ENCODE peak calls at places on chromosomes 12 and 14, in eight cellular contexts. I, B, A, D, L, E, S and V are unnamed samples.

GRCh38 chr12:63843613-63844390 is 698 bp upstream of the SRGAP1 start:
- DNase-seq in I (peak), B (peak), A (peak), D (peak), L (peak), E (peak), S (peak), V (peak)

GRCh38 chr14:38999949-39000348 is 103.1 kb downstream of the SEC23A start:
- DNase-seq in I (no peak), B (no peak), A (no peak), D (no peak), L (no peak), E (no peak), S (no peak), V (no peak)

GRCh38 chr12:56629459-56630179 is 507 bp downstream of the BAZ2A start:
- DNase-seq in I (peak), B (no peak), A (no peak), D (peak), L (no peak), E (no peak), S (peak), V (peak)

GRCh38 chr12:15728118-15728598 is 61.0 kb downstream of the EPS8 start:
- DNase-seq in I (no peak), B (peak), A (no peak), D (no peak), L (peak), E (no peak), S (peak), V (no peak)

GRCh38 chr12:93502802-93503623 is 35.7 kb downstream of the MRPL42 start:
- DNase-seq in I (peak), B (peak), A (peak), D (peak), L (peak), E (peak), S (peak), V (peak)

GRCh38 chr14:91929700-91930099 is 17.8 kb downstream of the FBLN5 start:
- DNase-seq in I (no peak), B (no peak), A (no peak), D (no peak), L (no peak), E (no peak), S (no peak), V (no peak)

GRCh38 chr12:27751386-27752047 is 28.5 kb upstream of the KLHL42 start:
- DNase-seq in I (no peak), B (no peak), A (no peak), D (peak), L (peak), E (no peak), S (peak), V (peak)

GRCh38 chr12:79001404-79001803 is 136.8 kb downstream of the SYT1 start:
- DNase-seq in I (no peak), B (no peak), A (no peak), D (no peak), L (no peak), E (no peak), S (no peak), V (no peak)

GRCh38 chr12:39224971-39225370 is 217.9 kb downstream of the KIF21A start:
- DNase-seq in I (no peak), B (no peak), A (no peak), D (no peak), L (no peak), E (no peak), S (no peak), V (no peak)

GRCh38 chr14:67602995-67603545 is 3.0 kb upstream of the PIGH start:
- DNase-seq in I (no peak), B (no peak), A (no peak), D (no peak), L (no peak), E (no peak), S (peak), V (no peak)

GRCh38 chr12:53052419-53053222 is 2.8 kb downstream of the TNS2 start:
- DNase-seq in I (no peak), B (no peak), A (no peak), D (no peak), L (no peak), E (peak), S (peak), V (peak)

GRCh38 chr14:60095781-60096450 is 4.2 kb downstream of the PCNX4 start:
- DNase-seq in I (no peak), B (no peak), A (no peak), D (no peak), L (no peak), E (no peak), S (peak), V (no peak)

GRCh38 chr12:99212275-99212674 is 435.3 kb upstream of the GARIN6 start:
- DNase-seq in I (no peak), B (no peak), A (no peak), D (no peak), L (no peak), E (no peak), S (no peak), V (no peak)

GRCh38 chr12:127716181-127716580 is 550.8 kb upstream of the TMEM132C start:
- DNase-seq in I (no peak), B (no peak), A (no peak), D (no peak), L (no peak), E (no peak), S (no peak), V (no peak)

GRCh38 chr12:127712561-127712960 is 554.4 kb upstream of the TMEM132C start:
- DNase-seq in I (no peak), B (no peak), A (no peak), D (no peak), L (no peak), E (no peak), S (no peak), V (no peak)

DNA sequence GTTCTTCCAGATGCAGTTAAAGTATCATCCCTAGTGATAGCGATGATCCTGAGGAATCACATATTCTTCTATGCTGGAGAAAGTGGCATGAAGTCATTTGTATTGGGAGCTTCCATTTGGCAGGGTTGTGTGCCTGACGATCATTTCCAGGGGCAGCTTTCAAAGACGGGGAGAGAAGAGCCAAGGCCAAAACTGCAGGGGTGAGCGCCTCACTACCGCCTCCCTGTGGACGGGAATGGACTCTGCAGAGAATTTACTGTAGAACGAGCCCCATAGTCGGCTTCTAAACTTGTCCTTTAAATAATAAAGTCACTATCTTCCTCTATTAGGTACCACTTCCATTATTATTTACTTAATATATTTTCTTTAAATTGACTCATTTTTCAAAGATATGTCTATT is 555.9 kb upstream of the TMEM132C start:
- DNase-seq in I (no peak), B (no peak), A (no peak), D (peak), L (no peak), E (no peak), S (no peak), V (no peak)
- TF ChIP-seq CTCF in I (peak), B (peak), A (no peak), D (peak), L (no peak), E (no peak), S (peak), V (no peak)

DNA sequence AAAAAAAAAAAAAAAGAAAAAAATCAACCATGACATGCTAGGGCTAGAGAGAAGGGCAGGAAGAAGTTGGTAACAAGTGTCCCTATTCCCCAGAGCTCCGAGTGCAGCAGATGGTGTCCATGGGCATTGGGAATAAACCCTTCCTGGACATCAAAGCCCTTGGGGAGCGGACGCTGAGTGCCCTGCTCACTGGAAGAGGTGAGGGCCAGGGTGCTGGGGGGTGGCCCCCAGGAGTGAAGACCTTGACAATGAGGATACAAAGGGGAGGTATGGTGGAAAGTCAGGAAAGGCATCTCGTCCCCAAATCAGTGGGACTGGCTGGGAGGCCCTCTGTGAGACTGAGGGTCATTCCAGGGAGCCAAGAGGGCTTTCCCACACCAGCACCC is 11.6 kb downstream of the ZNF219 start:
- DNase-seq in I (no peak), B (no peak), A (no peak), D (no peak), L (no peak), E (no peak), S (no peak), V (no peak)
- TF ChIP-seq CTCF in I (no peak), B (no peak), A (no peak), D (no peak), L (no peak), E (no peak), S (no peak), V (no peak)

GRCh38 chr14:69288001-69288771 is 28.2 kb downstream of the GALNT16 start:
- DNase-seq in I (no peak), B (no peak), A (peak), D (no peak), L (no peak), E (peak), S (peak), V (peak)
- TF ChIP-seq CTCF in I (peak), B (peak), A (no peak), D (no peak), L (peak), E (no peak), S (peak), V (no peak)

GRCh38 chr12:14365294-14366210 is at the start of gene ATF7IP:
- DNase-seq in I (peak), B (peak), A (peak), D (peak), L (peak), E (peak), S (peak), V (peak)
- TF ChIP-seq CTCF in I (peak), B (peak), A (no peak), D (peak), L (peak), E (peak), S (peak), V (no peak)

DNA sequence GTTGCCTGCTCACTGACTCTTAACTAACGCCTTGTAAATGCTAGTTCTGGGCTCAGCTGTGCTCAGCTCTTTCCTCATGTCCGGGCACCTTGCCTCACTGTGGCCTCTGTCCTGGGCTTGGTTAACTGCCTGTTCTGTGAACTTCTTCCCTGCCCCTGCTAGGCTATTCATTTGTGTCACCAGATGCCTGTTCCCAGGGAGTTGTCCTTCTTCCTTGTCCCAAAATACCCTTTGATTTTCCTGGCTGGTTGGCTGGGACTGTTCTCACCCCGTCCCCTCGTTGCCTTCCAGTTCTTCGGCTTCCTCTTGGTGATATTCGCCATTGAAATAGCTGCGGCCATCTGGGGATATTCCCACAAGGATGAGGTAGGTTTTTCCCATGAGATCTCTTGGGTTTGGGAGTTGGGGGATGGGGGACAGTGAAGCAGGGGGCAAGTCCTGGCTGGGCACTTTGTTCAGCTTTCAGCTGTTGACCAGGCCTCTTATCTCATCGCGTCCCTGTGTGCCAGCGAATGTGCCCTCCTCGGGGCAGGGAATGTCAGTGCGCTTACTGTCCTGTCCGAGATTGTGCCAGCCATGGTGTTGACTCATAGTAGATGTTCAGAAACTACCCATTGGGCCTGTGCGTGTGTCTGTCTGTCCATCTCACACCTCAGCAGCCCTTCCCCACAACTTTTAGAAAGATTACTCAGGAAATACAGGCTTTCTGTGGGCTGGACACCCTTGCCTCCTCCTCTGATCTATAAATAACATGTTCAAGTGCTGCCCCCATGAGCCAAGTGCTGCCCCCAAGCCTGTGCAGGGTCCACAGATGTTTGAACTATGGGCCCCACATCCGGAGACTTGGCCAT is 33.1 kb downstream of the CD9 start:
- DNase-seq in I (no peak), B (no peak), A (no peak), D (peak), L (no peak), E (peak), S (no peak), V (no peak)
- TF ChIP-seq CTCF in I (no peak), B (no peak), A (no peak), D (no peak), L (peak), E (no peak), S (no peak), V (no peak)

GRCh38 chr12:6084969-6085450 is 39.5 kb downstream of the VWF start:
- DNase-seq in I (no peak), B (no peak), A (no peak), D (no peak), L (no peak), E (no peak), S (no peak), V (no peak)

GRCh38 chr12:6082613-6083012 is 41.9 kb downstream of the VWF start:
- DNase-seq in I (no peak), B (no peak), A (no peak), D (no peak), L (no peak), E (no peak), S (no peak), V (no peak)

GRCh38 chr12:6085841-6086240 is 38.6 kb downstream of the VWF start:
- DNase-seq in I (no peak), B (no peak), A (no peak), D (no peak), L (no peak), E (no peak), S (no peak), V (no peak)

GRCh38 chr12:6083606-6084005 is 40.9 kb downstream of the VWF start:
- DNase-seq in I (no peak), B (no peak), A (no peak), D (peak), L (no peak), E (no peak), S (no peak), V (no peak)

GRCh38 chr12:6084261-6084968 is 40.1 kb downstream of the VWF start:
- DNase-seq in I (no peak), B (no peak), A (no peak), D (no peak), L (peak), E (no peak), S (peak), V (peak)
- TF ChIP-seq CTCF in I (no peak), B (no peak), A (no peak), D (no peak), L (no peak), E (no peak), S (no peak), V (no peak)

GRCh38 chr14:71049435-71050147 is 142.3 kb downstream of the PCNX1 start:
- DNase-seq in I (no peak), B (no peak), A (no peak), D (no peak), L (no peak), E (no peak), S (no peak), V (no peak)
- TF ChIP-seq CTCF in I (no peak), B (no peak), A (no peak), D (no peak), L (no peak), E (no peak), S (no peak), V (no peak)

GRCh38 chr12:119235352-119235751 is 56.6 kb downstream of the HSPB8 start:
- DNase-seq in I (no peak), B (no peak), A (peak), D (no peak), L (no peak), E (no peak), S (no peak), V (peak)
- TF ChIP-seq CTCF in I (peak), B (peak), A (peak), D (peak), L (no peak), E (no peak), S (peak), V (no peak)